ENCODE peak calls at places on chromosomes 7 and 10, in five cellular contexts. One of them, this sample, is unnamed.

GRCh38 chr7:28687631-28688030 is 270.5 kb downstream of the TRIL start:
- DNase-seq in KG1: no peak
- DNase-seq in fibroblast of lung: no peak
- DNase-seq in astrocyte of the spinal cord: no peak
- DNase-seq in uterus: no peak
- DNase-seq in this sample: no peak

GRCh38 chr10:27600915-27601314 is 96.8 kb downstream of the RAB18 start:
- DNase-seq in KG1: no peak
- DNase-seq in fibroblast of lung: no peak
- DNase-seq in uterus: no peak
- DNase-seq in astrocyte of the spinal cord: no peak
- DNase-seq in this sample: no peak

GRCh38 chr10:119758448-119758847 is 32.6 kb downstream of the INPP5F start:
- DNase-seq in astrocyte of the spinal cord: no peak
- DNase-seq in uterus: no peak
- DNase-seq in fibroblast of lung: no peak
- DNase-seq in KG1: no peak
- DNase-seq in this sample: no peak

GRCh38 chr7:102310414-102310815 is 23.7 kb downstream of the SH2B2 start:
- DNase-seq in uterus: no peak
- DNase-seq in astrocyte of the spinal cord: no peak
- DNase-seq in fibroblast of lung: no peak
- DNase-seq in KG1: no peak
- DNase-seq in this sample: no peak

GRCh38 chr10:102358717-102359382 is 36.7 kb upstream of the NFKB2 start:
- DNase-seq in uterus: no peak
- DNase-seq in astrocyte of the spinal cord: peak
- DNase-seq in KG1: no peak
- DNase-seq in fibroblast of lung: peak
- DNase-seq in this sample: no peak

GRCh38 chr7:50450691-50451051 is 521 bp upstream of the FIGNL1 start:
- DNase-seq in uterus: no peak
- DNase-seq in astrocyte of the spinal cord: no peak
- DNase-seq in fibroblast of lung: no peak
- DNase-seq in KG1: no peak
- DNase-seq in this sample: no peak

GRCh38 chr10:48805848-48806247 is 121.2 kb downstream of the WDFY4 start:
- DNase-seq in fibroblast of lung: no peak
- DNase-seq in uterus: peak
- DNase-seq in KG1: no peak
- DNase-seq in astrocyte of the spinal cord: no peak
- DNase-seq in this sample: no peak

GRCh38 chr10:29438271-29438670 is 149.4 kb downstream of the LYZL1 start:
- DNase-seq in astrocyte of the spinal cord: no peak
- DNase-seq in fibroblast of lung: peak
- DNase-seq in uterus: no peak
- DNase-seq in KG1: no peak
- DNase-seq in this sample: no peak

GRCh38 chr10:104339469-104340098 is 1.3 kb upstream of the ITPRIP start:
- DNase-seq in KG1: no peak
- DNase-seq in astrocyte of the spinal cord: peak
- DNase-seq in fibroblast of lung: peak
- DNase-seq in uterus: peak
- DNase-seq in this sample: no peak

GRCh38 chr7:13130321-13130720 is 442.9 kb downstream of the ARL4A start:
- DNase-seq in fibroblast of lung: no peak
- DNase-seq in uterus: no peak
- DNase-seq in KG1: no peak
- DNase-seq in astrocyte of the spinal cord: no peak
- DNase-seq in this sample: no peak

GRCh38 chr10:32403091-32403490 is 42.8 kb upstream of the CCDC7 start:
- DNase-seq in KG1: no peak
- DNase-seq in fibroblast of lung: no peak
- DNase-seq in uterus: no peak
- DNase-seq in astrocyte of the spinal cord: no peak
- DNase-seq in this sample: no peak

GRCh38 chr10:3748484-3748883 is 36.5 kb downstream of the KLF6 start:
- DNase-seq in uterus: no peak
- DNase-seq in astrocyte of the spinal cord: no peak
- DNase-seq in fibroblast of lung: no peak
- DNase-seq in KG1: no peak
- DNase-seq in this sample: no peak

This sample was measured in memory B cell.